ENCODE peak calls at places on chromosome 9, in eight cellular contexts. S is aorta, U is pancreas, G is transverse colon, R is astrocyte, B is tibial artery, J is sigmoid colon, M is GM23248. H is an unnamed sample. For H3K4me1, the result is how much of the 10 kb centered on the place peaks cover.

GRCh38 chr9:21902112-21902511 is 92.1 kb downstream of the CDKN2A start:
- DNase-seq in B (no peak), U (no peak), R (no peak), G (no peak), J (no peak), M (no peak), S (no peak), H (no peak)

GRCh38 chr9:3879731-3880493 is 354.1 kb upstream of the RFX3 start:
- DNase-seq in G (no peak), U (no peak), J (no peak), M (peak), R (no peak), S (no peak), B (no peak), H (no peak)

GRCh38 chr9:19199012-19199411 is 31.5 kb upstream of the DENND4C start:
- DNase-seq in M (no peak), G (no peak), J (no peak), U (no peak), S (no peak), R (no peak), B (no peak), H (no peak)

GRCh38 chr9:126421567-126422428 is 95.2 kb downstream of the MVB12B start:
- DNase-seq in R (no peak), B (no peak), U (peak), M (no peak), G (no peak), S (peak), J (no peak), H (no peak)

GRCh38 chr9:108676344-108676743 is 179.4 kb downstream of the ACTL7B start:
- DNase-seq in R (no peak), J (no peak), B (no peak), U (no peak), S (no peak), G (no peak), M (no peak), H (no peak)

GRCh38 chr9:89022071-89022721 is 30.9 kb downstream of the S1PR3 start:
- DNase-seq in S (no peak), U (no peak), G (no peak), J (no peak), B (no peak), M (peak), R (peak), H (no peak)

GRCh38 chr9:121307976-121308375 is 40.0 kb downstream of the GSN start:
- DNase-seq in J (no peak), G (no peak), U (no peak), M (no peak), R (no peak), S (peak), B (no peak), H (no peak)

GRCh38 chr9:107760469-107761242 is 271.1 kb upstream of the KLF4 start:
- DNase-seq in U (no peak), B (peak), G (no peak), S (no peak), M (no peak), R (no peak), J (peak), H (no peak)

GRCh38 chr9:27073841-27074728 is 34.9 kb upstream of the TEK start:
- DNase-seq in R (no peak), J (no peak), S (no peak), U (no peak), G (no peak), B (no peak), M (peak), H (no peak)

GRCh38 chr9:130693426-130694191 is at the start of gene EXOSC2:
- DNase-seq in J (peak), M (peak), U (peak), G (peak), R (peak), B (peak), S (peak), H (peak)

GRCh38 chr9:137176302-137177182 is 4.7 kb upstream of the TMEM210 start:
- DNase-seq in U (no peak), R (no peak), M (peak), S (no peak), G (peak), B (no peak), J (no peak), H (no peak)

GRCh38 chr9:35940474-35941467 is 17.2 kb downstream of the OR2S2 start:
- DNase-seq in R (peak), S (no peak), J (no peak), M (peak), G (no peak), U (no peak), B (no peak), H (no peak)

GRCh38 chr9:130271473-130271872 is 5.9 kb downstream of the HMCN2 start:
- DNase-seq in U (no peak), M (no peak), B (no peak), G (no peak), R (no peak), S (no peak), J (no peak), H (no peak)

GRCh38 chr9:137524597-137525317 is 25.4 kb downstream of the PNPLA7 start:
- DNase-seq in M (no peak), J (no peak), G (no peak), S (no peak), B (no peak), R (no peak), U (no peak), H (no peak)

GRCh38 chr9:17005085-17005484 is 129.8 kb upstream of the CNTLN start:
- DNase-seq in M (peak), B (peak), U (peak), R (peak), G (peak), J (peak), S (peak), H (no peak)

GRCh38 chr9:35533398-35533797 is 43.5 kb downstream of the RUSC2 start:
- DNase-seq in M (peak), G (no peak), J (no peak), S (no peak), B (no peak), R (no peak), U (no peak), H (no peak)

GRCh38 chr9:91899611-91900010 is 50.4 kb downstream of the ROR2 start:
- DNase-seq in G (no peak), U (no peak), R (no peak), J (no peak), B (no peak), M (no peak), S (no peak), H (no peak)

GRCh38 chr9:5886114-5886939 is 4.4 kb upstream of the MLANA start:
- DNase-seq in J (peak), U (peak), R (peak), B (peak), G (peak), M (peak), S (peak), H (peak)

GRCh38 chr9:33320568-33321261 is 30.4 kb downstream of the NFX1 start:
- DNase-seq in U (no peak), B (peak), M (peak), J (no peak), S (no peak), R (peak), G (no peak), H (no peak)

GRCh38 chr9:127036437-127036836 is 86.0 kb downstream of the ANGPTL2 start:
- DNase-seq in B (no peak), R (no peak), J (no peak), U (no peak), G (no peak), M (no peak), S (peak), H (no peak)

GRCh38 chr9:135662758-135663450 is at the start of gene LCN9:
- DNase-seq in G (no peak), S (no peak), J (no peak), R (no peak), U (no peak), B (no peak), M (no peak), H (no peak)

GRCh38 chr9:4964540-4964939 is 20.5 kb upstream of the JAK2 start:
- DNase-seq in R (no peak), J (no peak), S (no peak), U (no peak), G (no peak), B (no peak), M (peak), H (no peak)

GRCh38 chr9:96616817-96617438 is 2.7 kb downstream of the CDC14B start:
- DNase-seq in R (no peak), B (no peak), S (no peak), G (no peak), M (no peak), U (no peak), J (no peak), H (no peak)

GRCh38 chr9:16710888-16711287 is 159.6 kb downstream of the BNC2 start:
- DNase-seq in M (no peak), G (no peak), R (no peak), B (no peak), S (no peak), J (no peak), U (no peak), H (no peak)

GRCh38 chr9:21854594-21854993 is 52.2 kb downstream of the MTAP start:
- DNase-seq in M (peak), U (peak), J (no peak), B (no peak), R (peak), G (peak), S (no peak), H (no peak)

GRCh38 chr9:16312116-16312515 is 558.4 kb downstream of the BNC2 start:
- DNase-seq in U (no peak), R (no peak), B (no peak), S (no peak), M (no peak), J (no peak), G (no peak), H (no peak)

GRCh38 chr9:97934321-97935115 is 3.5 kb downstream of the HEMGN start:
- DNase-seq in B (no peak), U (no peak), J (no peak), S (no peak), M (peak), R (no peak), G (no peak), H (no peak)

GRCh38 chr9:93132287-93132927 is 1.6 kb downstream of the NINJ1 start:
- DNase-seq in M (peak), G (peak), B (peak), S (no peak), J (peak), R (peak), U (no peak), H (no peak)
- H3K4me3 ChIP-seq in M (peak), G (peak), B (peak), S (peak), J (peak), R (peak), U (peak), H (peak)

GRCh38 chr9:133932176-133932575 is 59.9 kb downstream of the VAV2 start:
- DNase-seq in U (no peak), S (no peak), R (peak), G (no peak), M (no peak), B (no peak), J (no peak), H (no peak)
- H3K4me1 ChIP-seq in U (under half), S (under half), R (under half), G (under half), M (under half), B (under half), J (under half), H (under half)

GRCh38 chr9:76828462-76828861 is 64.2 kb downstream of the PCA3 start:
- DNase-seq in U (no peak), J (peak), G (no peak), M (no peak), R (no peak), B (no peak), S (no peak), H (no peak)

DNA sequence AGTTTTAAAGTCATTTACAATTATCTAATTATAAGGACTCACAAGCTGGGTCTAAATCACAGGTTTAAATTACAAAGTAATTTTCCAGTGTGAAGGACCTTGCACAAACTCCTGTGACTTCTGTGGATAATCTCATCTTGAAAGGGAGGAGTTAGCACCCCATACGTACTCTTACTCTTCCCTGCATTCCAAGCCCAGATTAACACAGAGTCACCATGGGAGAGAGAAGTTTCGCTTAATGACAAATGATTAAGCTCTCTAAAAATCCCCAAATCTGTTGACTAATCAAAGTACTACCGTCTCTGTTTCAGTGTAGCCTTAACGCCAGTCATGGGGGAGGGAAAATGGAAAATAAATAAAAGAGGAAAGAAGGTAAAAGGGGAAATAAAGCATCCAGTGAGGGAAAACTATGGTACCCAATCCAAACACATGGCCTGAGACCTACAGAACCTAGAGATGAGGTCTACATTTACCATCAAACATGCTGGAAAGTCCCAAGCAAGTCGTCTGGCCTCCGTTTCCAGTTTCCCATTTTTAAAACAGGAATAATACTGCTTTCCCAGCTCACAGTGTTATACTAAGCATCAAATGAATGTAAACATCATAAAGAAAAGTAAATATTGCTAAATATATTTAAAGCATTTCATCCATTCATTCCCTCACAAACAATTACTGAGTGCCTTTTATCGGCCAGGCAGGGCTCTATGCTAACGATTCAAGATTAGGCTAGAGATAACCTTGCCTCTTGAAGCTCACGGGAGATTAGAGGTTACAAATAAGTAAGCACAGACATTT is 63.2 kb downstream of the PCA3 start:
- DNase-seq in S (no peak), M (no peak), J (no peak), R (no peak), G (no peak), B (no peak), U (no peak), H (no peak)
- H3K27ac ChIP-seq in S (no peak), M (no peak), J (peak), R (no peak), G (peak), B (peak), U (no peak), H (no peak)

DNA sequence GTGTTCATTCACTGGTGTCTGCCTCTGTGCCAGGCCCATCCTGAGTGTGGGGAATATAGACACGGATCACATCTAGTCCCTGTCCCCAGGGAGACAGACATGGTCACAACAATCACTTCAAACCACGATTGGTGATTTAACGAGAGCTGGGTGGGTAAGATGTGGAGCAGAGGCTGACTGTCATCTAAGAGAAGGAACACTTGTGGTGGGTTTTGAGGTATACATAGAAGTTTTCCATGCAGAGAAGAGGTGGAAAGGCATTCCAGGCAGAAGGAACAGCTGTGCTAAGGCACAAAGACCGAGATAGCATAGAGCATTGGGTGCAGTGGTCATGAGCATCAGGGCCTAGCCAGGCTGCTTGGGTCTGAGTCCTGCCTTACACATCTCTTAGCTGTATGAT is 22.7 kb upstream of the WDR38 start:
- DNase-seq in G (no peak), S (no peak), J (no peak), B (no peak), U (no peak), R (no peak), M (no peak), H (no peak)
- H3K4me3 ChIP-seq in G (no peak), S (no peak), J (no peak), B (no peak), U (no peak), R (no peak), M (no peak), H (no peak)

GRCh38 chr9:124205686-124206352 is 51.9 kb upstream of the NEK6 start:
- DNase-seq in J (no peak), U (no peak), R (no peak), G (no peak), M (no peak), B (no peak), S (no peak), H (no peak)
- H3K4me1 ChIP-seq in J (under half), U (under half), R (under half), G (under half), M (under half), B (under half), S (under half), H (half or more)

DNA sequence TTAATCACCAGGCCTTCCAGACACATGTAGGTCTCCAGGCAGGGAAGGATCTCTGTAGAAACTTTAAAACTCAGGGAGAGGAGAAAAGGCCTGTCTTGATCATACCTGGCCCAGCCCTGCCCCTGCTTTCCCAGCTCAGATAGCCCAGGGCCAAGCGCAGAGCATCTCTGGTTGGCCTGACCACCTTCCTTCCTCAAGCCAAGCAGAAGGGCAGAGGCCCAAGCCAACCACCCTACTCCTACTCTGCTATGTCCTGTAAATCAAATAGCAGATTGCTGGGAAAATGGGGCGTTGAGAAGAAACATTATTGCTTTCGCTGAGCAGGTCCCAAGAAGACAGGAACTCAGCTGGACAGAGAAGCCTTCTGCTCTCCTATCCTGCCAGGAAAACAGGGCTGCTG is 14.3 kb downstream of the ENHO start:
- DNase-seq in J (peak), S (no peak), M (no peak), B (no peak), R (no peak), G (no peak), U (no peak), H (no peak)
- H3K27ac ChIP-seq in J (no peak), S (no peak), M (no peak), B (no peak), R (no peak), G (no peak), U (no peak), H (no peak)